ENCODE peak calls at places on chromosomes 11 and 22, in five cellular contexts. T is fibroblast of the aortic adventitia, J is cardiac fibroblast, M is pancreas, R is mucosa of descending colon. S is an unnamed sample.

GRCh38 chr11:85483861-85484260 is 143.3 kb downstream of the DLG2 start:
- DNase-seq in M (no peak), R (no peak), J (peak; percentile 45), T (peak; percentile 0), S (no peak)

GRCh38 chr22:44755956-44756361 is 3.6 kb downstream of the ARHGAP8 start:
- DNase-seq in J (no peak), R (no peak), M (no peak), T (no peak), S (no peak)

GRCh38 chr11:115939104-115939503 is 434.9 kb upstream of the CADM1 start:
- DNase-seq in R (no peak), J (peak; percentile 4), T (no peak), M (no peak), S (peak; percentile 12)

GRCh38 chr22:48898524-48899377 is 928.9 kb downstream of the BRD1 start:
- DNase-seq in T (no peak), J (no peak), M (no peak), R (no peak), S (no peak)

GRCh38 chr11:72598901-72599300 is 75.3 kb downstream of the PDE2A start:
- DNase-seq in M (no peak), R (no peak), J (peak; percentile 65), T (peak; percentile 56), S (peak; percentile 60)

GRCh38 chr11:121535122-121535796 is 82.5 kb upstream of the SORL1-AS1 start:
- DNase-seq in M (no peak), J (no peak), R (no peak), T (no peak), S (no peak)

GRCh38 chr11:58919980-58920379 is 19.3 kb upstream of the GLYATL1 start:
- DNase-seq in M (no peak), R (no peak), J (no peak), T (no peak), S (no peak)

GRCh38 chr11:78192223-78192719 is 3.6 kb downstream of the USP35 start:
- DNase-seq in M (peak; percentile 91), T (no peak), R (peak; percentile 36), J (no peak), S (no peak)

GRCh38 chr11:26820739-26821138 is 98.9 kb upstream of the SLC5A12 start:
- DNase-seq in R (no peak), J (peak; percentile 91), T (peak; percentile 97), M (no peak), S (peak; percentile 92)

GRCh38 chr11:15805726-15806125 is 550.6 kb downstream of the SOX6 start:
- DNase-seq in J (no peak), M (no peak), R (no peak), T (no peak), S (no peak)

GRCh38 chr11:76369406-76369805 is 11.5 kb downstream of the THAP12 start:
- DNase-seq in M (peak; percentile 40), T (no peak), R (no peak), J (no peak), S (no peak)

GRCh38 chr11:69808708-69809107 is 10.5 kb downstream of the FGF3 start:
- DNase-seq in M (no peak), T (peak; percentile 34), R (no peak), J (peak; percentile 48), S (peak; percentile 18)

GRCh38 chr22:36197065-36197440 is 4.6 kb downstream of the APOL4 start:
- DNase-seq in M (no peak), J (peak; percentile 87), R (peak; percentile 67), T (peak; percentile 75), S (peak; percentile 77)

GRCh38 chr22:22576244-22576988 is 17.4 kb upstream of the PRAME start:
- DNase-seq in J (peak; percentile 63), R (no peak), T (peak; percentile 36), M (peak; percentile 48), S (peak; percentile 52)

GRCh38 chr22:20020533-20021195 is at the start of gene TANGO2:
- DNase-seq in R (peak; percentile 94), M (peak; percentile 96), T (peak; percentile 82), J (peak; percentile 92), S (peak; percentile 87)

GRCh38 chr22:39212721-39213376 is 31.9 kb downstream of the PDGFB start:
- DNase-seq in T (peak; percentile 50), M (no peak), J (peak; percentile 84), R (no peak), S (peak; percentile 77)

GRCh38 chr11:47905358-47906059 is 57.4 kb upstream of the NUP160 start:
- DNase-seq in T (no peak), J (peak; percentile 80), M (no peak), R (no peak), S (peak; percentile 81)

GRCh38 chr11:68043029-68043348 is 4.2 kb downstream of the TCIRG1 start:
- DNase-seq in J (no peak), M (peak; percentile 50), R (no peak), T (no peak), S (no peak)

GRCh38 chr11:59281177-59281576 is 68.5 kb upstream of the MPEG1 start:
- DNase-seq in T (no peak), M (no peak), R (no peak), J (no peak), S (no peak)

GRCh38 chr11:82733444-82734119 is at the start of gene FAM181B:
- DNase-seq in R (peak; percentile 55), J (peak; percentile 25), M (peak; percentile 71), T (no peak), S (peak; percentile 13)

GRCh38 chr22:26514419-26515161 is 2.3 kb upstream of the TFIP11 start:
- DNase-seq in T (no peak), J (no peak), R (no peak), M (no peak), S (no peak)

GRCh38 chr11:134331565-134332188 is at the start of gene GLB1L2:
- DNase-seq in J (peak; percentile 43), T (peak; percentile 3), M (peak; percentile 88), R (peak; percentile 89), S (peak; percentile 38)
- H3K4me3 ChIP-seq in J (peak within 1 kb of the TSS; percentile 7), T (peak within 1 kb of the TSS; percentile 42), M (peak within 1 kb of the TSS; percentile 56), R (peak within 1 kb of the TSS; percentile 22), S (peak within 1 kb of the TSS; percentile 42)

DNA sequence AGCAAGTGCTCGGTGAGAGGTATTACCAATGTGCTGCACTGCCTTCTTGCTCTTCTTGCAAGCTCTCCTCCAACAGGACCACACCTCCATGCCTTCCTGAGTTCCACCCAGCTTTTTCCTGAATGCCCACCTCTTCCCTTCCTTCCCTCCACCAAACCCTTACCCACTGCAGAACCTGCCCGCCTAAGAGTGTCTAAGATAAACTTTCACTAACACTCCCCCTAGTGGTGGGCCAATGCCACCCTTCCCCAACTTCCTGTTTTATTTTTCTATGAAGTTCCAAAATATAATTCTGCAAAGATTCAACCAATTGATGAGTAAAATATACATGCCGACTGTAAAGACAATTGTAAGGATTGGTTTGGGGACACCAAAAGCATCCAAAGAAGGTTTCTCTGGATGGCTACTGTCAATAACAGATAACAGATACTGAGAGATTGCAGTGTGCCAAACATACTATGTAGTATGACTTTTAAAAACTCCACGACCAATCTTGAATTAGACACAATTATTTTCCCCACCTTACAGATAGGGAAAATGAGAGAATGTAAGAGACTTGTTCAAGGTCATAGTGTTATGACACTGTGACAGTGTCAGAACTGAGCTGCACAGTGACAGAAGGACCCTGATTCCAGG is 38.6 kb upstream of the BMAL1 start:
- DNase-seq in M (peak; percentile 35), R (no peak), T (peak; percentile 67), J (peak; percentile 62), S (peak; percentile 65)
- TF ChIP-seq CTCF in M (peak; percentile 77), R (peak; percentile 82), T (peak; percentile 86), J (peak; percentile 83), S (peak; percentile 89)

GRCh38 chr22:37565830-37566229 is 5.5 kb downstream of the CDC42EP1 start:
- DNase-seq in M (no peak), T (no peak), J (no peak), R (no peak), S (no peak)

GRCh38 chr22:37566329-37566837 is 6.1 kb downstream of the CDC42EP1 start:
- DNase-seq in R (peak; percentile 79), J (no peak), M (no peak), T (no peak), S (no peak)

GRCh38 chr22:37562049-37562784 is 1.9 kb downstream of the CDC42EP1 start:
- DNase-seq in M (peak; percentile 66), R (no peak), J (no peak), T (no peak), S (no peak)

GRCh38 chr22:37563153-37564081 is 3.1 kb downstream of the CDC42EP1 start:
- DNase-seq in T (peak; percentile 94), M (peak; percentile 88), R (peak; percentile 70), J (peak; percentile 97), S (peak; percentile 97)

GRCh38 chr22:37564111-37564711 is 3.9 kb downstream of the CDC42EP1 start:
- DNase-seq in T (peak; percentile 57), M (no peak), R (no peak), J (peak; percentile 93), S (peak; percentile 93)
- H3K4me3 ChIP-seq in T (peak overlapping the region; percentile 47), M (peak overlapping the region; percentile 95), R (no peak overlapping the region), J (peak overlapping the region; percentile 11), S (peak overlapping the region; percentile 49)

GRCh38 chr22:43428005-43428485 is 16.2 kb downstream of the MPPED1 start:
- DNase-seq in M (peak; percentile 5), T (no peak), R (peak; percentile 33), J (no peak), S (no peak)

GRCh38 chr22:43425976-43426785 is 14.4 kb downstream of the MPPED1 start:
- DNase-seq in R (peak; percentile 20), T (no peak), M (peak; percentile 9), J (no peak), S (no peak)

GRCh38 chr22:43426816-43427215 is 15.0 kb downstream of the MPPED1 start:
- DNase-seq in R (peak; percentile 19), J (no peak), M (peak; percentile 4), T (no peak), S (no peak)

GRCh38 chr22:43429426-43429825 is 17.6 kb downstream of the MPPED1 start:
- DNase-seq in M (no peak), J (no peak), R (peak; percentile 11), T (no peak), S (no peak)

DNA sequence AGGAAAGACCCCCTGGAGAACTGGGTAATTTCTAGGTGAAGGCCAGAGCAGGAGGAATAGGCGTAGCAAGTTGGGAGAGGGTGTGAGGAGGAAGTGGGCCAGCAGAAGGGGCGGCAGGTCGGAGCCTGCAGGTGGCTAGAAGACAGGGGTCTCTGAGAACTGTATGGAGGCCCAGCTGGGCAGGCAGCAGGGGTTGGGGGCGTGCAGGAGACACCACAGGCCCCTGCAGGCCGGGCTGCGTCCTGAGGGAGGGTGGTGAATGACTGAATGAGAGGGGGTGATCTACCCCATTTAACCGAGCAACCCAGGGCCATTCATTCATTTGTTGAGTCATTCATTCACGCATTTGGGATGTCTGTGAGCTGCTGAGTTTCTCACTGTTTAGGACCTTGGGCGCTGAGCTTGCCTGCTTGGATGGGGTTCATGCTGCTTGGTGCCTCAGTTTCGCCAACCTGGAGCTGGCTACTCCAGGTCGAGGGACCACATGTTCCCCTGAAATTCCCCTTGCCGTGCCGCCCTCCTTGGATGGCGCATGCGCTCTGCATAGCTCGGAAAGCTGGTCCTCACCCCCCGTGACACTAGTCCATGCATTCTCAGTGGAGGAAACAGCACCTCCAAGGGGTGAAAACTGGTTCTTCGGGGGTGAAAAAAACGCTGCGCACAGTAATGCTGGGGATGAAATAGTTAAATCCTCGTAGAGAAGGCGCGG is 15.6 kb downstream of the MPPED1 start:
- DNase-seq in M (peak; percentile 5), T (no peak), J (no peak), R (peak; percentile 33), S (no peak)
- TF ChIP-seq CTCF in M (no peak), T (no peak), J (no peak), R (no peak), S (no peak)

GRCh38 chr11:133950874-133951483 is 5.8 kb downstream of the IGSF9B start:
- DNase-seq in J (no peak), R (no peak), M (peak; percentile 11), T (no peak), S (no peak)
- H3K4me3 ChIP-seq in J (no peak overlapping the region), R (no peak overlapping the region), M (no peak overlapping the region), T (no peak overlapping the region), S (no peak overlapping the region)

GRCh38 chr11:105000167-105000566 is 22.8 kb downstream of the CASP5 start:
- DNase-seq in J (no peak), M (no peak), T (no peak), R (no peak), S (peak; percentile 11)
- TF ChIP-seq CTCF in J (peak; percentile 19), M (no peak), T (no peak), R (no peak), S (peak; percentile 10)